ENCODE peak calls at places on chromosome 16, in nine cellular contexts. U is right atrium auricular region, N is endodermal cell, G is MM.1S, Z is left ventricle myocardium inferior, E is osteoblast, F is pancreas, J is A549, B is HCT116. M is an unnamed sample.
A peak's percentile ranks its signal among the peaks of the same experiment; 100 is the strongest.

GRCh38 chr16:56257260-56257659 is 66.0 kb downstream of the GNAO1 start:
- DNase-seq in U (no peak), N (no peak), G (no peak), Z (peak; percentile 81), E (no peak), F (peak; percentile 43), J (no peak), B (no peak), M (peak; percentile 63)

GRCh38 chr16:21603920-21604319 is 4.5 kb downstream of the METTL9 start:
- DNase-seq in U (no peak), N (no peak), G (no peak), Z (no peak), E (peak; percentile 22), F (no peak), J (no peak), B (no peak), M (no peak)

GRCh38 chr16:16041196-16041892 is 91.9 kb downstream of the ABCC1 start:
- DNase-seq in U (no peak), N (peak; percentile 73), G (no peak), Z (no peak), E (peak; percentile 31), F (no peak), J (no peak), B (no peak), M (no peak)

GRCh38 chr16:55151901-55152300 is 172.1 kb upstream of the IRX6 start:
- DNase-seq in U (no peak), N (no peak), G (no peak), Z (no peak), E (no peak), F (no peak), J (no peak), B (no peak), M (no peak)

GRCh38 chr16:59192551-59193199 is 458.6 kb upstream of the GOT2 start:
- DNase-seq in U (no peak), N (peak; percentile 89), G (peak; percentile 59), Z (no peak), E (no peak), F (no peak), J (peak; percentile 42), B (no peak), M (peak; percentile 6)

GRCh38 chr16:19245326-19245925 is 40.1 kb upstream of the CLEC19A start:
- DNase-seq in U (no peak), N (no peak), G (no peak), Z (no peak), E (no peak), F (peak; percentile 13), J (no peak), B (no peak), M (no peak)

GRCh38 chr16:68009157-68009735 is 6.5 kb downstream of the DPEP2NB start:
- DNase-seq in U (no peak), N (peak; percentile 65), G (no peak), Z (no peak), E (peak; percentile 79), F (no peak), J (no peak), B (no peak), M (no peak)

GRCh38 chr16:11613381-11614303 is 26.9 kb upstream of the LITAF start:
- DNase-seq in U (peak; percentile 81), N (no peak), G (no peak), Z (peak; percentile 62), E (no peak), F (no peak), J (no peak), B (no peak), M (peak; percentile 33)

GRCh38 chr16:28089992-28090365 is 26.5 kb upstream of the GSG1L start:
- DNase-seq in U (no peak), N (no peak), G (no peak), Z (no peak), E (no peak), F (no peak), J (no peak), B (no peak), M (no peak)

GRCh38 chr16:30421010-30421409 is 8.8 kb downstream of the DCTPP1 start:
- DNase-seq in U (no peak), N (no peak), G (no peak), Z (no peak), E (no peak), F (no peak), J (no peak), B (no peak), M (no peak)

GRCh38 chr16:11499295-11500089 is 87.2 kb downstream of the LITAF start:
- DNase-seq in U (no peak), N (peak; percentile 63), G (no peak), Z (no peak), E (no peak), F (no peak), J (peak; percentile 75), B (peak; percentile 28), M (no peak)

GRCh38 chr16:77450790-77451487 is 16.1 kb upstream of the ADAMTS18 start:
- DNase-seq in U (no peak), N (no peak), G (peak; percentile 6), Z (no peak), E (no peak), F (peak; percentile 2), J (no peak), B (no peak), M (no peak)

GRCh38 chr16:35868630-35869029 is 2409.2 kb downstream of the TP53TG3F start:
- DNase-seq in U (no peak), N (no peak), G (no peak), Z (no peak), E (no peak), F (no peak), J (no peak), B (no peak), M (no peak)

GRCh38 chr16:72821551-72821950 is 226.4 kb downstream of the ZFHX3 start:
- DNase-seq in U (no peak), N (no peak), G (no peak), Z (no peak), E (no peak), F (no peak), J (no peak), B (no peak), M (no peak)

GRCh38 chr16:71339481-71340171 is 18.9 kb upstream of the CALB2 start:
- DNase-seq in U (no peak), N (no peak), G (no peak), Z (no peak), E (no peak), F (no peak), J (no peak), B (no peak), M (no peak)

GRCh38 chr16:48335961-48336360 is 49.3 kb downstream of the SIAH1 start:
- DNase-seq in U (no peak), N (no peak), G (no peak), Z (no peak), E (no peak), F (no peak), J (no peak), B (no peak), M (no peak)

GRCh38 chr16:13988038-13988437 is 68.1 kb downstream of the ERCC4 start:
- DNase-seq in U (no peak), N (no peak), G (no peak), Z (no peak), E (no peak), F (no peak), J (no peak), B (no peak), M (no peak)

GRCh38 chr16:30758988-30759461 is 2.8 kb downstream of the CFAP119 start:
- DNase-seq in U (no peak), N (no peak), G (no peak), Z (no peak), E (peak; percentile 44), F (no peak), J (no peak), B (no peak), M (no peak)

GRCh38 chr16:22232277-22233049 is 26.4 kb downstream of the EEF2K start:
- DNase-seq in U (no peak), N (no peak), G (no peak), Z (no peak), E (no peak), F (peak; percentile 87), J (peak; percentile 95), B (peak; percentile 92), M (no peak)

GRCh38 chr16:88893127-88893968 is 26.9 kb upstream of the PABPN1L start:
- DNase-seq in U (no peak), N (no peak), G (no peak), Z (no peak), E (no peak), F (no peak), J (no peak), B (no peak), M (no peak)

GRCh38 chr16:66551362-66551761 is 1.0 kb upstream of the CKLF start:
- DNase-seq in U (no peak), N (peak; percentile 82), G (peak; percentile 74), Z (no peak), E (no peak), F (no peak), J (peak; percentile 74), B (peak; percentile 36), M (no peak)
- H3K4me1 ChIP-seq in U (no peaks in the 10 kb centered on the region), N (peaks cover 4% of the 10 kb centered on the region), G (peaks cover 55% of the 10 kb centered on the region), Z (peaks cover 75% of the 10 kb centered on the region), E (peaks cover 38% of the 10 kb centered on the region), F (peaks cover 21% of the 10 kb centered on the region), J (peaks cover 40% of the 10 kb centered on the region), B (peaks cover 25% of the 10 kb centered on the region), M (peaks cover 63% of the 10 kb centered on the region)

GRCh38 chr16:81806696-81807095 is 27.6 kb downstream of the PLCG2 start:
- DNase-seq in U (no peak), N (no peak), G (no peak), Z (no peak), E (no peak), F (no peak), J (no peak), B (no peak), M (no peak)
- H3K4me1 ChIP-seq in U (no peaks in the 10 kb centered on the region), N (no peaks in the 10 kb centered on the region), G (peaks cover 32% of the 10 kb centered on the region), Z (no peaks in the 10 kb centered on the region), E (no peaks in the 10 kb centered on the region), F (no peaks in the 10 kb centered on the region), J (peaks cover 4% of the 10 kb centered on the region), B (no peaks in the 10 kb centered on the region), M (no peaks in the 10 kb centered on the region)

DNA sequence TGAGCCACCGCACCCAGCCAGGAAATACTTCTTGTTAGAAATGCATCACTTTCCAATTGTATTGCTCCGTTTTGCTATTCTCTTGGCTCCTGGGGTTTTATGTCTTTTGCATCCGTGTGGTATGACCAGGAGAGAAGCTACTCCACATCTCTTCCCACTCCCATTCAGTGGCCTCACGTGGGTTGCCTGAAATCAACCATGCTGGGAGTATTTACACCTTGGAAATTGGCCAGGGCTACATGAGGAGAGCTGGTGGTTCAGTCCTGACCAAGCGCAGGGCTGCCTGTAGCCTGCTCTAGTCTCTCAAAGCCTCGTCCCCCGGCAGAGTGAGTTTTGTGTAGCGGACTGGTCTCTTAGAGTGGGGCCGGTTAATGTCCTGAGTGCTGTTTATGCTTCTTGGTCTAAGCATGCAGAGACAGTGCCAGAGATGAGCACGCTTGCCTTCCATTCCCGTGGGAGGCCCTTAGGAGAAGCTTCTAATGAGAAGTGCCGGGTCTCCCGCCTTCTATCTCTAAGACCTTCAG is 3.8 kb downstream of the WFDC1 start:
- DNase-seq in U (no peak), N (no peak), G (no peak), Z (no peak), E (no peak), F (no peak), J (no peak), B (no peak), M (no peak)
- H3K4me1 ChIP-seq in U (no peaks in the 10 kb centered on the region), N (peaks cover 5% of the 10 kb centered on the region), G (no peaks in the 10 kb centered on the region), Z (peaks cover 29% of the 10 kb centered on the region), E (peaks cover 13% of the 10 kb centered on the region), F (no peaks in the 10 kb centered on the region), J (no peaks in the 10 kb centered on the region), B (no peaks in the 10 kb centered on the region), M (peaks cover 13% of the 10 kb centered on the region)

DNA sequence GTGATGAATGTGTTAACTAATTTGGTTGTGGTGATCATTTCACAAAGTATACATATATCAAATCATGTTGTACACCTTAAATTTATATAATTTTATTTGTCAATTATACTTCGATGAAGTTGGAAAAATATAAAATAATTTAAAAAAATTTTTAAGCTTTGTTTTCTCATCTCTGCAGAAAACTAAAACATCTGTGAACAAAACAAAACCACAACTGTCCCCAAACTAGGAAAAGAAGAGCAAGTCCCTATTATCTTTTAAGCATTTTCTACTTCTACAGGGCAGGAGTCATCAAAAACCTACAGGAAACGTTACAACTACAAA is 6.5 kb downstream of the HSDL1 start:
- DNase-seq in U (no peak), N (no peak), G (no peak), Z (no peak), E (no peak), F (no peak), J (no peak), B (no peak), M (no peak)
- H3K4me1 ChIP-seq in U (no peaks in the 10 kb centered on the region), N (peaks cover 12% of the 10 kb centered on the region), G (peaks cover 37% of the 10 kb centered on the region), Z (peaks cover 40% of the 10 kb centered on the region), E (peaks cover 12% of the 10 kb centered on the region), F (no peaks in the 10 kb centered on the region), J (no peaks in the 10 kb centered on the region), B (peaks cover 23% of the 10 kb centered on the region), M (peaks cover 2% of the 10 kb centered on the region)

M was measured in heart right ventricle.